ENCODE peak calls at places on chromosomes 3 and 15, in five cellular contexts. E is transverse colon; A is left cardiac atrium; N is stimulated activated CD4-positive, alpha-beta T cell treated with anti-CD3 and anti-CD28 coated beads, Interleukin-2, amount 100 ng/mL, for 24 hours; D is fibroblast of mammary gland. W is an unnamed sample.

GRCh38 chr15:66729339-66729951 is 27.4 kb downstream of the SMAD6 start:
- DNase-seq in N (no peak), D (no peak), A (peak), E (no peak), W (no peak)

GRCh38 chr15:81279621-81280051 is 44.3 kb downstream of the STARD5 start:
- DNase-seq in E (no peak), A (no peak), D (no peak), N (no peak), W (no peak)

GRCh38 chr3:81492048-81492447 is 269.4 kb downstream of the GBE1 start:
- DNase-seq in N (no peak), E (no peak), A (no peak), D (peak), W (no peak)

GRCh38 chr3:125418306-125418705 is 43.2 kb upstream of the ZNF148 start:
- DNase-seq in A (no peak), N (no peak), E (no peak), D (peak), W (no peak)

GRCh38 chr15:77981281-77982126 is 96.0 kb downstream of the TBC1D2B start:
- DNase-seq in E (no peak), N (no peak), A (no peak), D (no peak), W (no peak)

GRCh38 chr15:40460404-40460803 is 10.4 kb upstream of the CHST14 start:
- DNase-seq in N (no peak), D (no peak), E (no peak), A (no peak), W (no peak)

GRCh38 chr3:9727041-9727595 is 4.4 kb upstream of the BRPF1 start:
- DNase-seq in D (no peak), A (no peak), E (no peak), N (peak), W (no peak)

GRCh38 chr15:73389971-73390544 is 21.3 kb upstream of the HCN4 start:
- DNase-seq in A (no peak), N (no peak), E (no peak), D (peak), W (no peak)

GRCh38 chr3:71581451-71581980 is 2.0 kb downstream of the FOXP1 start:
- DNase-seq in D (no peak), N (peak), E (peak), A (peak), W (peak)

GRCh38 chr3:154469585-154469984 is 39.6 kb upstream of the GPR149 start:
- DNase-seq in N (no peak), E (no peak), D (no peak), A (no peak), W (no peak)

GRCh38 chr3:150408232-150409124 is at the start of gene TSC22D2:
- DNase-seq in E (peak), D (peak), A (peak), N (peak), W (peak)

GRCh38 chr15:48645558-48646330 is at the start of gene FBN1:
- DNase-seq in E (peak), A (peak), N (peak), D (peak), W (peak)

GRCh38 chr3:176867681-176868663 is 329.3 kb downstream of the TBL1XR1 start:
- DNase-seq in D (no peak), E (peak), N (no peak), A (no peak), W (no peak)

GRCh38 chr15:51634591-51635198 is 12.1 kb upstream of the DMXL2 start:
- DNase-seq in N (no peak), E (no peak), A (no peak), D (peak), W (no peak)

GRCh38 chr3:23324745-23325144 is 121.6 kb downstream of the UBE2E2 start:
- DNase-seq in E (no peak), N (no peak), D (peak), A (no peak), W (no peak)

GRCh38 chr3:71955549-71956373 is 170.8 kb upstream of the PROK2 start:
- DNase-seq in N (peak), E (peak), A (peak), D (peak), W (peak)

GRCh38 chr15:39393575-39394335 is 187.1 kb upstream of the THBS1 start:
- DNase-seq in D (no peak), E (peak), A (no peak), N (no peak), W (no peak)

GRCh38 chr3:143182861-143183667 is 63.5 kb downstream of the CHST2 start:
- DNase-seq in N (no peak), D (peak), E (no peak), A (no peak), W (no peak)

GRCh38 chr3:19093084-19093483 is 55.2 kb upstream of the KCNH8 start:
- DNase-seq in N (no peak), E (no peak), D (no peak), A (no peak), W (no peak)

GRCh38 chr3:149646181-149646766 is 11.6 kb downstream of the WWTR1 start:
- DNase-seq in N (no peak), E (no peak), A (no peak), D (peak), W (no peak)

GRCh38 chr3:38823722-38824121 is 7.7 kb upstream of the SCN10A start:
- DNase-seq in N (no peak), E (no peak), D (no peak), A (no peak), W (no peak)

GRCh38 chr3:189148090-189148507 is 23.7 kb upstream of the TPRG1 start:
- DNase-seq in A (peak), N (peak), D (peak), E (peak), W (peak)

GRCh38 chr15:79834496-79834895 is 62.3 kb downstream of the MTHFS start:
- DNase-seq in A (no peak), E (no peak), D (no peak), N (no peak), W (no peak)

GRCh38 chr3:127069814-127070440 is 87.0 kb downstream of the PLXNA1 start:
- DNase-seq in D (no peak), E (no peak), N (no peak), A (no peak), W (no peak)

GRCh38 chr3:48402281-48402732 is 27.6 kb downstream of the PLXNB1 start:
- DNase-seq in N (no peak), E (peak), D (peak), A (peak), W (peak)

GRCh38 chr15:26628879-26629529 is 143.9 kb downstream of the GABRB3 start:
- DNase-seq in A (peak), D (peak), N (peak), E (no peak), W (peak)

GRCh38 chr15:38614621-38615020 is 50.0 kb upstream of the RASGRP1 start:
- DNase-seq in N (no peak), A (no peak), E (no peak), D (no peak), W (no peak)

GRCh38 chr15:77025066-77025435 is 30.1 kb downstream of the PSTPIP1 start:
- DNase-seq in N (no peak), E (no peak), D (no peak), A (no peak), W (no peak)

GRCh38 chr15:52085289-52085688 is 27.3 kb downstream of the BCL2L10 start:
- DNase-seq in E (no peak), A (no peak), N (no peak), D (no peak), W (no peak)

GRCh38 chr3:122123885-122124284 is 59.6 kb upstream of the CASR start:
- DNase-seq in A (no peak), D (no peak), N (no peak), E (no peak), W (no peak)

GRCh38 chr15:82587805-82588204 is 47.5 kb upstream of the RPS17 start:
- DNase-seq in D (no peak), E (no peak), N (no peak), A (no peak), W (no peak)

GRCh38 chr3:180594631-180595348 is 7.2 kb upstream of the TTC14 start:
- DNase-seq in A (no peak), D (peak), E (no peak), N (no peak), W (no peak)